ENCODE peak calls at places on chromosomes 11 and 22, in six cellular contexts. S, C, N, I, E and T are unnamed samples.
A peak's percentile ranks its signal among the peaks of the same experiment; 100 is the strongest.

GRCh38 chr22:27784099-27784446 is 17.5 kb downstream of the MN1 start:
- DNase-seq in S (no peak), C (no peak), N (no peak), I (no peak), E (no peak), T (no peak)

GRCh38 chr22:22657712-22658111 is 13.3 kb downstream of the GGTLC2 start:
- DNase-seq in S (no peak), C (no peak), N (no peak), I (no peak), E (no peak), T (no peak)

GRCh38 chr11:108101090-108101775 is 20.1 kb upstream of the ACAT1 start:
- DNase-seq in S (no peak), C (no peak), N (no peak), I (no peak), E (no peak), T (no peak)

GRCh38 chr22:35354068-35354467 is 26.8 kb upstream of the HMOX1 start:
- DNase-seq in S (peak; percentile 48), C (no peak), N (no peak), I (no peak), E (no peak), T (no peak)

GRCh38 chr11:64687204-64687603 is 35.8 kb downstream of the NRXN2 start:
- DNase-seq in S (peak; percentile 60), C (no peak), N (no peak), I (peak; percentile 47), E (no peak), T (no peak)

GRCh38 chr22:23257889-23258825 is 77.8 kb downstream of the BCR start:
- DNase-seq in S (no peak), C (no peak), N (no peak), I (no peak), E (no peak), T (no peak)

GRCh38 chr22:23149743-23150238 is 4.5 kb downstream of the RAB36 start:
- DNase-seq in S (no peak), C (no peak), N (no peak), I (no peak), E (no peak), T (no peak)

GRCh38 chr22:47851586-47851985 is 1089.1 kb downstream of the TBC1D22A start:
- DNase-seq in S (no peak), C (no peak), N (no peak), I (no peak), E (no peak), T (no peak)

GRCh38 chr11:1157645-1158591 is at the start of gene MUC5AC:
- DNase-seq in S (peak; percentile 28), C (no peak), N (no peak), I (no peak), E (no peak), T (peak; percentile 19)

GRCh38 chr11:130157111-130157510 is 2.5 kb upstream of the ST14 start:
- DNase-seq in S (no peak), C (no peak), N (no peak), I (no peak), E (no peak), T (no peak)

GRCh38 chr11:2482745-2483144 is 37.9 kb downstream of the KCNQ1 start:
- DNase-seq in S (no peak), C (no peak), N (no peak), I (no peak), E (no peak), T (no peak)

GRCh38 chr11:132278801-132279574 is 908.6 kb downstream of the NTM start:
- DNase-seq in S (no peak), C (no peak), N (peak; percentile 12), I (no peak), E (peak; percentile 55), T (peak; percentile 32)

GRCh38 chr11:37657645-37658044 is 1059.6 kb upstream of the RAG2 start:
- DNase-seq in S (no peak), C (no peak), N (no peak), I (no peak), E (no peak), T (no peak)

GRCh38 chr11:46362146-46363030 is 15.1 kb downstream of the DGKZ start:
- DNase-seq in S (no peak), C (no peak), N (no peak), I (no peak), E (no peak), T (no peak)

DNA sequence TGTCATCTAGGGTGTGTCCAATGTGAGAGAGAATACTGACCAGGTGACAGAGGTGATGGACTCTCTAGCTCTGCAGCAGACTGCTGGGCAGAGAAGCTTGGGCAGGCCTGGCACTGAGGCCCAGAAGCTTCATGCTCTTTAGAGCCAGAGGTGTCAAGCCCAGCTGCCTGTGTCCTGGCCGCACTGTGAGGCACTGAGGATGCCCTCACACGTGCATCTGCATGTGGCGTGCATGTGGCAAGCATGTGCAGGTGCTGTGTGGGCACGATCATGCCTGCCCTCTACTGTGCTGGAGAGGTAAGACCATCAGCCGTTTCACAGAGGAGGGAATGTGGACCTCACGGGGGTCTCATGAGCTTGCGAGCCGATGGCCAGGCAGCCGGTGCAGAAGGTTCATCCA is 15.8 kb upstream of the TXNRD2 start:
- DNase-seq in S (no peak), C (no peak), N (no peak), I (no peak), E (no peak), T (no peak)
- TF ChIP-seq CTCF in S (no peak), C (no peak), N (no peak), I (no peak), E (no peak), T (no peak)

DNA sequence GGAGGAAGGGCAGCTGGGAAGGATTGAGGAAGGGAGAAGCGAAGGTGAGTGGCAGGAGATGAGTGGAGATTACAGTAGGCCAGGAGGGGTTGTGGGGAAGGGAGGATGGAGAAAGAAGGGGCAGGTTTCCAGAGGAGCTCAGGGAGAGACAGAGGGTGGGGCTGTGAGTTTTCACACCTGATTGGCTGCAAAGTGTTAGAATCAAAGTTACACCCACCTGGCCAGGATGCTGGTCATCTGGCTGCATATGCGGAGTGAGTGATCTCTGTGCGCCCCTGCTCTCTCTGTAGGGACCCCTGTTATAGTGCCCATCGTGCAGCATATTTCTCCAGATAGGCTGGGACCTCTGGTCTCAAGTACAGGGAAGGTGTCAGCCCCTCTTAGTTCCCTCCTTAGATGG is 18.3 kb downstream of the AMPD3 start:
- DNase-seq in S (peak; percentile 24), C (no peak), N (no peak), I (no peak), E (no peak), T (no peak)
- TF ChIP-seq CTCF in S (no peak), C (no peak), N (no peak), I (no peak), E (no peak), T (no peak)

GRCh38 chr11:111194789-111195188 is 50.7 kb upstream of the POU2AF2 start:
- DNase-seq in S (no peak), C (no peak), N (no peak), I (no peak), E (peak; percentile 13), T (no peak)

GRCh38 chr11:111185259-111185658 is 60.3 kb upstream of the POU2AF2 start:
- DNase-seq in S (no peak), C (no peak), N (no peak), I (no peak), E (no peak), T (peak; percentile 18)

GRCh38 chr11:111193924-111194490 is 51.5 kb upstream of the POU2AF2 start:
- DNase-seq in S (no peak), C (no peak), N (no peak), I (no peak), E (no peak), T (no peak)

GRCh38 chr11:111186308-111186967 is 59.1 kb upstream of the POU2AF2 start:
- DNase-seq in S (no peak), C (no peak), N (no peak), I (no peak), E (no peak), T (no peak)

DNA sequence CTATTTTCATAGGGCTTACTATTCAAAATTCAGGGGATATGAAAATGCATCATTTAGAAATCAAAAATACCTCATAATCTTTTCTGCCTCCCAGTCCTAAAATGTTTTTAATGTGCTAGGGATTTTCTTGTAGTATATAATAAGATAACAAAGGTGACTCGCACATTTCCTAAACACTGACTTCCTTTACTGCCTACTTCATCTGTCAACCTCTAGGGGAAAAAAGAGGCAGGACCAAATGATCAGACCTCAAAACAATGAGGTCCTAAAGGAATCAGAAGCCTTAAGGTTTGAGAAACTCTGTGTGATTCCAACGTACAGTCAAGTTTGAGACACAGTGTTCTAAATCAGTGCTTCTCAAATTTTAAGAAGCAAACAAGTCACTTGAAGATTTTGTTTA is 56.1 kb upstream of the POU2AF2 start:
- DNase-seq in S (no peak), C (no peak), N (no peak), I (no peak), E (no peak), T (no peak)
- TF ChIP-seq CTCF in S (no peak), C (no peak), N (no peak), I (no peak), E (no peak), T (no peak)

GRCh38 chr22:39999144-39999757 is 4.5 kb downstream of the FAM83F start:
- DNase-seq in S (no peak), C (no peak), N (no peak), I (no peak), E (peak; percentile 39), T (no peak)
- TF ChIP-seq CTCF in S (no peak), C (no peak), N (no peak), I (no peak), E (peak; percentile 17), T (peak; percentile 9)

DNA sequence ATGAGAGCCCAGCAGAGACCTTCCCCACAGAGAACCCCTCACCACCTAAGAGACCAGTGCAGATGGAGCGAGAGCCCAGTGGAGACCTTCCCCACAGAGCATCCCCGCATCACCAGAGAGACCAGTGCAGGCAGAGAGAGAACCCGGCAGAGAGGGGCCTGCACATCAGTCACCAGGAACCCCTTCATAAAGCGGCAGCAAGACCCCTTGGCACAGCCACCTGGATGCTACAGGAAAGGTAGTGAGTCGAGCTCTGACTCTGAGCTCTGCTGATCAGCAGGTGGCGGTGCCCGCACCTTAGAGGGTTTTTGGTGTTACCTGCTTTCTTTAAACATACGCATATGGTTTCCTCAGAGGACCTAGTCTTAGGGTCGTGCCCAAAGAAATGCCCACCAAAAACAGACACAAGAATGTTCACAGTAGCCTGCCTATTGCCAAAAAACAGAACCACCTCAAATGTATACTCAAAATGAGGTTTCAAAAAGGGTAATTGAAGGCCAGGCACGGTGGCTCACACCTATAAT is 678.7 kb downstream of the BRD1 start:
- DNase-seq in S (peak; percentile 34), C (no peak), N (no peak), I (no peak), E (no peak), T (no peak)
- TF ChIP-seq CTCF in S (no peak), C (no peak), N (no peak), I (no peak), E (no peak), T (no peak)

GRCh38 chr11:120170741-120171261 is 32.9 kb upstream of the TRIM29 start:
- DNase-seq in S (peak; percentile 43), C (no peak), N (no peak), I (no peak), E (no peak), T (peak; percentile 11)
- TF ChIP-seq CTCF in S (no peak), C (no peak), N (no peak), I (no peak), E (no peak), T (no peak)